ENCODE peak calls at places on chromosomes 6 and 20, in eight cellular contexts. M is HTR-8/SVneo; Q is neural crest cell; O is NCI-H2081; P is stimulated activated CD4-positive, alpha-beta T cell treated with anti-CD3 and anti-CD28 coated beads, Interleukin-4, amount 100 ng/mL, for 48 hours; V is AG04449; A is H4; K is NCI-H1417. W is an unnamed sample.

GRCh38 chr6:134636221-134636830 is 313.6 kb downstream of the ALDH8A1 start:
- DNase-seq in K (peak), P (no peak), Q (no peak), O (no peak), A (no peak), M (no peak), V (no peak), W (no peak)

GRCh38 chr20:49799698-49800097 is 12.9 kb upstream of the SLC9A8 start:
- DNase-seq in Q (no peak), A (no peak), P (no peak), V (no peak), M (no peak), O (no peak), K (no peak), W (no peak)

GRCh38 chr6:165821754-165822153 is 158.7 kb upstream of the PDE10A start:
- DNase-seq in V (no peak), A (no peak), M (no peak), K (no peak), O (no peak), P (no peak), Q (no peak), W (peak)

GRCh38 chr6:63644668-63645326 is 9.2 kb downstream of the PHF3 start:
- DNase-seq in O (peak), V (no peak), K (no peak), P (no peak), A (no peak), Q (no peak), M (no peak), W (peak)

GRCh38 chr6:6746334-6746969 is 157.9 kb downstream of the LY86 start:
- DNase-seq in K (no peak), V (no peak), Q (no peak), A (no peak), P (no peak), M (no peak), O (no peak), W (no peak)

GRCh38 chr6:4008324-4009047 is 70.5 kb downstream of the FAM217A start:
- DNase-seq in A (peak), M (peak), V (peak), P (no peak), O (peak), Q (no peak), K (peak), W (peak)

GRCh38 chr20:11849270-11849920 is 68.3 kb upstream of the BTBD3 start:
- DNase-seq in K (no peak), V (no peak), A (peak), M (no peak), P (no peak), O (peak), Q (no peak), W (no peak)

GRCh38 chr20:8901237-8902025 is 167.5 kb upstream of the PLCB4 start:
- DNase-seq in V (no peak), Q (no peak), M (no peak), P (no peak), O (no peak), A (no peak), K (no peak), W (no peak)

GRCh38 chr6:135922746-135923145 is 71.2 kb downstream of the PDE7B start:
- DNase-seq in V (no peak), Q (no peak), P (no peak), K (no peak), M (no peak), A (no peak), O (no peak), W (no peak)

GRCh38 chr6:154510144-154510905 is at the start of gene CNKSR3:
- DNase-seq in P (peak), O (peak), K (peak), A (peak), M (peak), V (peak), Q (peak), W (peak)

GRCh38 chr6:111429571-111429970 is 53.4 kb downstream of the REV3L start:
- DNase-seq in M (no peak), P (no peak), O (no peak), A (no peak), K (no peak), V (no peak), Q (no peak), W (no peak)

GRCh38 chr6:161444464-161444863 is 170.6 kb upstream of the AGPAT4 start:
- DNase-seq in O (no peak), A (no peak), P (peak), K (no peak), M (no peak), V (no peak), Q (peak), W (no peak)

GRCh38 chr6:127051571-127052260 is 66.8 kb upstream of the RSPO3 start:
- DNase-seq in M (no peak), K (no peak), P (no peak), O (no peak), V (peak), Q (no peak), A (no peak), W (no peak)

GRCh38 chr6:7684843-7685242 is 41.1 kb upstream of the BMP6 start:
- DNase-seq in O (peak), P (no peak), Q (no peak), M (no peak), A (no peak), V (no peak), K (peak), W (peak)

GRCh38 chr6:56555438-56555872 is 87.2 kb downstream of the DST start:
- DNase-seq in Q (no peak), O (peak), M (no peak), A (no peak), K (peak), V (no peak), P (no peak), W (no peak)

GRCh38 chr6:87789198-87789899 is 87.3 kb upstream of the AKIRIN2 start:
- DNase-seq in O (no peak), K (no peak), P (no peak), Q (no peak), A (no peak), M (peak), V (no peak), W (peak)

GRCh38 chr6:156821707-156822106 is 44.5 kb downstream of the ARID1B start:
- DNase-seq in O (no peak), K (no peak), Q (no peak), A (no peak), M (no peak), P (no peak), V (no peak), W (no peak)

GRCh38 chr6:145643760-145644159 is 91.6 kb downstream of the EPM2A start:
- DNase-seq in O (no peak), K (no peak), M (no peak), P (no peak), A (no peak), V (no peak), Q (no peak), W (no peak)

GRCh38 chr6:132527791-132528190 is 10.3 kb upstream of the TAAR9 start:
- DNase-seq in M (peak), P (no peak), K (no peak), Q (no peak), V (no peak), O (no peak), A (no peak), W (peak)

GRCh38 chr6:79385893-79386292 is 151.3 kb downstream of the LCA5 start:
- DNase-seq in A (no peak), Q (no peak), O (no peak), M (no peak), P (no peak), K (no peak), V (no peak), W (no peak)

W was measured in DMS53.